ENCODE peak calls at places on chromosomes 2 and 18, in four cellular contexts. One of them, this sample, is unnamed.

GRCh38 chr2:205060269-205060668 is 515.0 kb downstream of the PARD3B start:
- DNase-seq in HCT116: no peak
- DNase-seq in K562: no peak
- DNase-seq in GM12878: no peak
- DNase-seq in this sample: no peak

GRCh38 chr2:236136483-236136882 is 31.7 kb downstream of the GBX2 start:
- DNase-seq in K562: no peak
- DNase-seq in GM12878: no peak
- DNase-seq in HCT116: no peak
- DNase-seq in this sample: no peak

GRCh38 chr18:7524786-7525185 is 42.3 kb upstream of the PTPRM start:
- DNase-seq in GM12878: no peak
- DNase-seq in K562: no peak
- DNase-seq in HCT116: no peak
- DNase-seq in this sample: no peak

GRCh38 chr2:85997016-85997970 is 108.4 kb downstream of the POLR1A start:
- DNase-seq in K562: peak
- DNase-seq in GM12878: no peak
- DNase-seq in HCT116: no peak
- DNase-seq in this sample: no peak

GRCh38 chr2:234257859-234258561 is 207.5 kb downstream of the SPP2 start:
- DNase-seq in HCT116: peak
- DNase-seq in K562: no peak
- DNase-seq in GM12878: no peak
- DNase-seq in this sample: peak

GRCh38 chr2:873027-873426 is 77.6 kb upstream of the SNTG2 start:
- DNase-seq in GM12878: no peak
- DNase-seq in K562: no peak
- DNase-seq in HCT116: no peak
- DNase-seq in this sample: no peak

GRCh38 chr18:79796531-79797390 is 977 bp upstream of the KCNG2 start:
- DNase-seq in GM12878: no peak
- DNase-seq in K562: no peak
- DNase-seq in HCT116: no peak
- DNase-seq in this sample: peak

GRCh38 chr2:32937602-32938450 is 8.9 kb upstream of the LTBP1 start:
- DNase-seq in GM12878: no peak
- DNase-seq in K562: no peak
- DNase-seq in HCT116: peak
- DNase-seq in this sample: peak

GRCh38 chr2:9144047-9144446 is 62.6 kb upstream of the ASAP2 start:
- DNase-seq in K562: no peak
- DNase-seq in HCT116: no peak
- DNase-seq in GM12878: no peak
- DNase-seq in this sample: no peak

GRCh38 chr2:48341556-48342133 is 188.3 kb upstream of the STON1 start:
- DNase-seq in GM12878: no peak
- DNase-seq in HCT116: no peak
- DNase-seq in K562: no peak
- DNase-seq in this sample: no peak

DNA sequence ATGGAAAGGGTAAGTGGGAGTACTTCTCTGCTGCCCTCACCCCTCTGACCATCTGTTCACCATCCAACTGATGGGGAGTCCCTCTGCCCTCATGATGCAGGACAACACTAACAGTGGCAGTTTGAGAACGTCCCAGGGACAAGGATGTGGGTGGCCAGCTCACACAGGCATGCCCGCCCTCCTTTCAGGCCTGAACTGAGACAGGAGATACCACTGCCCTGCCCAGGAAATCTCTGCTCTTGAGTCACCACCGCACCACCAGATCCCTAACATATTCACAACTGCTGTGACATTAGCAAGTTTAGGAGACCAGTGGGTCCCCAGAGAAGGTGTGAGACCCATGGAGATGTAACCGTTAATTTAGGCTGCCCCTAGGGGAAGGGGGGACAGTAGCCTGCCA is 66.2 kb downstream of the TRAPPC8 start:
- DNase-seq in K562: no peak
- DNase-seq in GM12878: no peak
- DNase-seq in HCT116: no peak
- DNase-seq in this sample: no peak
- TF ChIP-seq JUND in K562: no peak
- TF ChIP-seq JUND in GM12878: no peak
- TF ChIP-seq JUND in HCT116: no peak
- TF ChIP-seq JUND in this sample: no peak

DNA sequence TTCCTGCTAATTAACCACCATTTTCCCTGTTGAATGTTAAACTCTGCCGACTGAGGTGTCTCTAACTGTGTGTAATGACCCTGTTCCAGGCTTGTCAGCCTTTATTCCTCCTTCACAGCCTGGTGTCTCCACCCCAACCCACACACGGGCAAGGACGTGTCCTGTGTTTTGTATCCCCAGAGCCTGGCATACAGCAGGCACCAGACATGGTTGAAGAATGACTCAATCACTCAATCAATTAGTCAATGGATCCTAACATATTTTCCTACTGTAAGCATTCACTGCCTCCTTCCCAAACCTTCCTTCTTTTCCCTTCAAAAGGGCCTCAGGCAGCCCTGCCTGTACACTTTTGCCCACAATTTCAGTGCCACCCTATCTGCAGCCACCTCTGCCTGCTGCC is 2.7 kb upstream of the TNS1 start:
- DNase-seq in GM12878: no peak
- DNase-seq in HCT116: no peak
- DNase-seq in K562: no peak
- DNase-seq in this sample: no peak
- TF ChIP-seq JUND in GM12878: no peak
- TF ChIP-seq JUND in HCT116: no peak
- TF ChIP-seq JUND in K562: no peak
- TF ChIP-seq JUND in this sample: no peak

GRCh38 chr2:237996041-237996593 is 29.3 kb downstream of the UBE2F start:
- DNase-seq in K562: no peak
- DNase-seq in HCT116: no peak
- DNase-seq in GM12878: no peak
- DNase-seq in this sample: no peak
- TF ChIP-seq JUND in K562: no peak
- TF ChIP-seq JUND in HCT116: no peak
- TF ChIP-seq JUND in GM12878: no peak
- TF ChIP-seq JUND in this sample: no peak

DNA sequence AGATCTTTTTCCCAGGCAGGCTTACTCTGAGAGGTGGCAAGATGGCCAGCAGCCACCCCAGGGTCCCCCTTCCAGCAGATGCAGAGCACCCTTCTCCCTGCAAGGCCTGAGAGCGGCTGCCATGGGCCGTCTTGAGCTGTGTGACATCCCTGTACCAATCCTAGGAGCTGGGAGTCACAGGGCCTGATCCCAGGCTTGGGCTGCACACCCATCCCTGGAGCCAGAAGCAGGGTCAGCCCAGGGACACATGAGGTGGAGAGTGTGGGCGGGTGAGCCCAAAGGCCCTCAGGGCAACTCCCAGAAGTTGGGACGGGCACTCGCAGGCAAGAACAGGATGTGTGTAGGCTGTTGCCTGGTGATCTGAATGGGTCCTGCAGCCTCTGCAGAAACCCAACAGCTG is 40.5 kb downstream of the CROCC2 start:
- DNase-seq in K562: no peak
- DNase-seq in HCT116: no peak
- DNase-seq in GM12878: no peak
- DNase-seq in this sample: peak
- TF ChIP-seq JUND in K562: no peak
- TF ChIP-seq JUND in HCT116: no peak
- TF ChIP-seq JUND in GM12878: no peak
- TF ChIP-seq JUND in this sample: no peak

DNA sequence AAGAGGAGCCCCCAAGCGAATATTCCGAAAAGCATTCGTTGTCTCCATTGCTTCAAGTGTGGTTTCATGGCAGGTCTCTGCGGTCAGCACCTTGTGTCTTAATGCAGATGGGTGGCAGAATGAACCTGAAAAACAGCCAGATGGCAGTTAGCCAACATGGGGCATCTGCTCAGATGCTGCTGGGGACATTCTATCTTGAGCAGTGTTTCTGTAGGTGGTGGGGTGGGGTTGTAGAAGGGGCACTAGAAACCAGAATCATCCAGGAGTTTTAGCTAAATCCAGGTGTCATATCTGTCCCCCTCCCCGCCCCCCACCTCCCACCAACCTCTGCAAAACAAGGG is 42.1 kb downstream of the ST6GAL2 start:
- DNase-seq in HCT116: no peak
- DNase-seq in GM12878: no peak
- DNase-seq in K562: no peak
- DNase-seq in this sample: no peak
- TF ChIP-seq JUND in HCT116: no peak
- TF ChIP-seq JUND in GM12878: no peak
- TF ChIP-seq JUND in K562: no peak
- TF ChIP-seq JUND in this sample: no peak

GRCh38 chr18:2846638-2847340 is at the start of gene EMILIN2:
- DNase-seq in GM12878: no peak
- DNase-seq in K562: peak
- DNase-seq in HCT116: no peak
- DNase-seq in this sample: no peak
- TF ChIP-seq JUND in GM12878: no peak
- TF ChIP-seq JUND in K562: no peak
- TF ChIP-seq JUND in HCT116: no peak
- TF ChIP-seq JUND in this sample: no peak

DNA sequence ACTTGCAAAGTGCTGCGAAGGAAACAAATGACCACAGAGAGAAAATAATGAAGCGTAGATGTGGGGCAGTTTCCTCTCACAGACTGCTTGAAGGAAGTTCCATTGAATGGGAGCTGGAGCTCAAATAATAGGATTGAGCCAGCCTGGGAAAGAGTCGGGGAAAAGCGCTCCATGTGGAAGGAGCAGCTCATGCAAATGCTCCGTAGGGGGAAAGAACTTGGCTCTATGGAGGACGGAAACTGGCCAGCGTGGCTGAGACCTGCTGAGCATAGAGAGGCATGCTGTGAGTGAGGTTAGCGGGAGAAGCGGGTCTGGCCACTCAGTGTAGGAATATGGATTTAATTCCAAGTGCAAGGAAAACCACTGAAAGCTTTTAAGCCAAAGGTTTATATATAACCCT is 28.6 kb upstream of the VIT start:
- DNase-seq in K562: no peak
- DNase-seq in HCT116: no peak
- DNase-seq in GM12878: no peak
- DNase-seq in this sample: no peak
- TF ChIP-seq JUND in K562: no peak
- TF ChIP-seq JUND in HCT116: no peak
- TF ChIP-seq JUND in GM12878: no peak
- TF ChIP-seq JUND in this sample: no peak

DNA sequence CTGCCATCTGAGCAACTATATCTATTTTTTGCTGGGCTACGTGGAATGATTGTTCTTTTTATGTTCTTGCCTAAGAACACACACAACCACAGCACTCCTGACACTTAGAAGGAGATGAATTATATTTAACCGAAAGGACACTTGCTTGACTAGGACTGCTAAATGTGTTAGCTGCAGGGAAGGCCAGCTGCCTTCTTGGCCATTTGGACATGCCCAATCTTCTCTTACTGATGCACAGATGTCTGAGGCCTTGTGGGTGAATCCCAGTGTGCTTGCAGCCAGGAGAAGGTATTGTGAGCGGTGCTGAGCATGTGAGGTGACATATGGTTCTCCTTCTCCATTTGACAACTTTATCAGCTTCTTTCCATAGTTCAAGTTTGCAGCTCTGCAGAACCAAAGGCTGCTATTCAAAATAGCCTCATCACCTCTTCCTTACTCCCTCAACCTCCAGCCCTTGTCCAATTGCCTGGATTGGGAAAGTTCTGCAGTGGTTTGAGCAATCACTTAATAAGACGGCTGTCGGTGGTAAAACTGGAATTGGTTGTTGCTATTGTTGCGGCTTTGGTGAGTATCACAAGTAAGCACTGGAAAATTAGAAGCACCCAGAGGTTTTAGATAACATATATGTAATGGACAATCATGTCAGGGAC is 1113.3 kb downstream of the TSN start:
- DNase-seq in K562: no peak
- DNase-seq in HCT116: no peak
- DNase-seq in GM12878: no peak
- DNase-seq in this sample: no peak
- TF ChIP-seq JUND in K562: no peak
- TF ChIP-seq JUND in HCT116: no peak
- TF ChIP-seq JUND in GM12878: no peak
- TF ChIP-seq JUND in this sample: no peak

GRCh38 chr2:101608411-101609317 is 88.8 kb upstream of the MAP4K4 start:
- DNase-seq in HCT116: no peak
- DNase-seq in GM12878: no peak
- DNase-seq in K562: no peak
- DNase-seq in this sample: no peak
- TF ChIP-seq JUND in HCT116: no peak
- TF ChIP-seq JUND in GM12878: no peak
- TF ChIP-seq JUND in K562: no peak
- TF ChIP-seq JUND in this sample: no peak

DNA sequence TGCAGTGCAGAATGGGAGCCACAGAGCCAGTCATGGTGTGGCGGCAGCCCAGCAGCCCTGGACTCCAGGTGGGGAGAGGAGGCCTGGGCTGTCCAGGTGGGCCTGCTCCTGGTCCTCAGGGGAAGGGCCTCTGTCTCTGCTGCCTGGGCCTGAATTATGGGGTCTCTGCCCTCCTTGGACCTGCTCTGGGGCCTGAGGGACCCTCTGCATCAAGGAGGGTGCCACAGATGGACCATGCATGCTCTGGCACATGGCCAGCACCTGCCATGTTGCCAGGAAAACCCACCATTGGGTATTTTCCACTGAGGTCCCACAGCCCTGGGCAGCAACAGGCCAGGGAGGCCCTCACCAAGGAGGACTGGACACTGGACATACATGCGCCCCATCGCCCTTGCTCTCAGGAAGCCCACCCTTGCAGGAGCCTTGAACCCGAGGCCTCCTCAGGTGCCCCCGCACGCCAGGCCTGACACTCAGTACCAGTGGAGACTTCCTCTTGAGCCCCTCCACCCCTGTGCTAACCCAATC is 107.1 kb downstream of the NDUFA10 start:
- DNase-seq in HCT116: no peak
- DNase-seq in GM12878: no peak
- DNase-seq in K562: no peak
- DNase-seq in this sample: no peak
- TF ChIP-seq JUND in HCT116: no peak
- TF ChIP-seq JUND in GM12878: no peak
- TF ChIP-seq JUND in K562: no peak
- TF ChIP-seq JUND in this sample: no peak